ENCODE peak calls at places on chromosomes 16 and 17, in six cellular contexts. One of them, this sample, is unnamed.

GRCh38 chr16:35221482-35222185 is 1762.2 kb downstream of the TP53TG3F start:
- DNase-seq in dorsolateral prefrontal cortex: no peak
- DNase-seq in mammary epithelial cell: no peak
- DNase-seq in glutamatergic neuron: no peak
- DNase-seq in esophagus muscularis mucosa: peak; percentile 89
- DNase-seq in lung: no peak
- DNase-seq in this sample: no peak

GRCh38 chr17:82517230-82517865 is 2.2 kb upstream of the FOXK2 start:
- DNase-seq in mammary epithelial cell: no peak
- DNase-seq in esophagus muscularis mucosa: no peak
- DNase-seq in dorsolateral prefrontal cortex: no peak
- DNase-seq in lung: no peak
- DNase-seq in glutamatergic neuron: no peak
- DNase-seq in this sample: no peak

GRCh38 chr16:79929260-79929977 is 328.9 kb upstream of the MAF start:
- DNase-seq in esophagus muscularis mucosa: no peak
- DNase-seq in glutamatergic neuron: no peak
- DNase-seq in lung: no peak
- DNase-seq in mammary epithelial cell: no peak
- DNase-seq in dorsolateral prefrontal cortex: no peak
- DNase-seq in this sample: no peak

GRCh38 chr17:73748521-73748920 is 104.3 kb upstream of the SDK2 start:
- DNase-seq in mammary epithelial cell: no peak
- DNase-seq in esophagus muscularis mucosa: no peak
- DNase-seq in dorsolateral prefrontal cortex: no peak
- DNase-seq in glutamatergic neuron: no peak
- DNase-seq in lung: no peak
- DNase-seq in this sample: no peak

GRCh38 chr16:87540072-87540976 is 47.5 kb upstream of the ZCCHC14 start:
- DNase-seq in mammary epithelial cell: no peak
- DNase-seq in lung: no peak
- DNase-seq in glutamatergic neuron: no peak
- DNase-seq in esophagus muscularis mucosa: no peak
- DNase-seq in dorsolateral prefrontal cortex: no peak
- DNase-seq in this sample: peak; percentile 40

GRCh38 chr17:57115377-57115776 is 30.3 kb downstream of the AKAP1 start:
- DNase-seq in dorsolateral prefrontal cortex: no peak
- DNase-seq in esophagus muscularis mucosa: no peak
- DNase-seq in lung: no peak
- DNase-seq in mammary epithelial cell: no peak
- DNase-seq in glutamatergic neuron: no peak
- DNase-seq in this sample: no peak

GRCh38 chr16:89581045-89581695 is 5.6 kb downstream of the CPNE7 start:
- DNase-seq in glutamatergic neuron: no peak
- DNase-seq in esophagus muscularis mucosa: no peak
- DNase-seq in dorsolateral prefrontal cortex: no peak
- DNase-seq in lung: no peak
- DNase-seq in mammary epithelial cell: peak; percentile 67
- DNase-seq in this sample: no peak

GRCh38 chr17:179066-179432 is 2.4 kb downstream of the DOC2B start:
- DNase-seq in dorsolateral prefrontal cortex: no peak
- DNase-seq in mammary epithelial cell: no peak
- DNase-seq in esophagus muscularis mucosa: no peak
- DNase-seq in lung: no peak
- DNase-seq in glutamatergic neuron: no peak
- DNase-seq in this sample: no peak

GRCh38 chr17:42034059-42034458 is 14.2 kb downstream of the NKIRAS2 start:
- DNase-seq in glutamatergic neuron: no peak
- DNase-seq in mammary epithelial cell: no peak
- DNase-seq in dorsolateral prefrontal cortex: no peak
- DNase-seq in esophagus muscularis mucosa: no peak
- DNase-seq in lung: no peak
- DNase-seq in this sample: no peak

GRCh38 chr16:79334127-79334526 is 266.4 kb downstream of the MAF start:
- DNase-seq in esophagus muscularis mucosa: no peak
- DNase-seq in dorsolateral prefrontal cortex: no peak
- DNase-seq in lung: no peak
- DNase-seq in mammary epithelial cell: no peak
- DNase-seq in glutamatergic neuron: peak; percentile 44
- DNase-seq in this sample: peak; percentile 27

GRCh38 chr17:17546399-17547185 is 44.9 kb downstream of the PEMT start:
- DNase-seq in esophagus muscularis mucosa: no peak
- DNase-seq in glutamatergic neuron: no peak
- DNase-seq in mammary epithelial cell: no peak
- DNase-seq in lung: no peak
- DNase-seq in dorsolateral prefrontal cortex: no peak
- DNase-seq in this sample: no peak

GRCh38 chr17:80201446-80201845 is 18.7 kb downstream of the SGSH start:
- DNase-seq in lung: no peak
- DNase-seq in glutamatergic neuron: no peak
- DNase-seq in dorsolateral prefrontal cortex: no peak
- DNase-seq in mammary epithelial cell: no peak
- DNase-seq in esophagus muscularis mucosa: no peak
- DNase-seq in this sample: no peak

GRCh38 chr17:80203448-80204092 is 16.6 kb downstream of the SGSH start:
- DNase-seq in mammary epithelial cell: no peak
- DNase-seq in esophagus muscularis mucosa: no peak
- DNase-seq in dorsolateral prefrontal cortex: no peak
- DNase-seq in glutamatergic neuron: no peak
- DNase-seq in lung: no peak
- DNase-seq in this sample: no peak

GRCh38 chr17:80202197-80202596 is 17.9 kb downstream of the SGSH start:
- DNase-seq in mammary epithelial cell: no peak
- DNase-seq in glutamatergic neuron: no peak
- DNase-seq in dorsolateral prefrontal cortex: no peak
- DNase-seq in esophagus muscularis mucosa: no peak
- DNase-seq in lung: no peak
- DNase-seq in this sample: no peak

GRCh38 chr17:80208050-80208449 is 12.1 kb downstream of the SGSH start:
- DNase-seq in dorsolateral prefrontal cortex: no peak
- DNase-seq in mammary epithelial cell: no peak
- DNase-seq in lung: no peak
- DNase-seq in glutamatergic neuron: no peak
- DNase-seq in esophagus muscularis mucosa: no peak
- DNase-seq in this sample: no peak

DNA sequence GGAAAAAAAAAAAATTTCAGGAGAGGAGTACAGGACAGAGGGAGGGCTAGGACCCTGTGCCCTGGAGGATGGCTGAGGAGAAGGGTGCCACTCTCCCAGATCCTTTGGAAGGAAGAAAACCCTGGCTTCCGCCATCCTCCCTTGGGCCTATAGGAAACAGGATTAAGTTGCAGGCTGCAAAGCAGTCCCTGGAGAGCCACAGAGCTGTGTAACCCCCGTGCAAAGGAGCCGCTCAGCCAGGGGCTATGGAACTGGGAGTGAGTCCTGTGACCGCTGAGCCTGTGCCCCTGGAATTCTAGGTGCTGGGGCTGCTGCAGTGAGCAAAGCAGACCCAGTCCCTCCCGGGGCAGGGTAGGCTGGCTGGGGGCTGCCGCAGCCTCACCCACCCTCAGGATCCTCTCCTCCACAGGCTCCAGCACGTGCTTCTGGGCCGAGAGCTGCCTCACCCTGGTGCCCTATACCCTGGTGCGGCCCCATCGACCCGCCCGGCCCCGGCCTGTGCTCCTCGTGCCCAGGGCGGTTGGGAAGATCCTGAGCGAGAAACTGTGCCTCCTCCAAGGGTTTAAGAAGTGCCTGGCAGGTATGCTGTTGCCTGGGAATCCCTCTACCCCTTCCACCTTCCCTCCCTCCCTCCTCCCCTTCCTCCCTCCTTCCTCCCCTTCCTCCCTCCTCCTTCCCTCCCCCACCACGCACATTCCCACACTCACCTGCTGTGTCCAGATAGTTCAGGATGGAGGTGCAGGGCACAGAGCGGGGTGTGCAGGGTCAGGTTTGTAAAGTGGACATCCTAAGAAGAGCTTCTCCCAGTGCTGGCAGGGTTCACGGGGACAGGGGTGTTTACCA is 15.3 kb downstream of the SGSH start:
- DNase-seq in dorsolateral prefrontal cortex: no peak
- DNase-seq in glutamatergic neuron: no peak
- DNase-seq in esophagus muscularis mucosa: no peak
- DNase-seq in lung: no peak
- DNase-seq in mammary epithelial cell: no peak
- DNase-seq in this sample: no peak
- TF ChIP-seq CTCF in dorsolateral prefrontal cortex: no peak
- TF ChIP-seq CTCF in glutamatergic neuron: no peak
- TF ChIP-seq CTCF in esophagus muscularis mucosa: no peak
- TF ChIP-seq CTCF in lung: no peak
- TF ChIP-seq CTCF in mammary epithelial cell: no peak
- TF ChIP-seq CTCF in this sample: no peak

DNA sequence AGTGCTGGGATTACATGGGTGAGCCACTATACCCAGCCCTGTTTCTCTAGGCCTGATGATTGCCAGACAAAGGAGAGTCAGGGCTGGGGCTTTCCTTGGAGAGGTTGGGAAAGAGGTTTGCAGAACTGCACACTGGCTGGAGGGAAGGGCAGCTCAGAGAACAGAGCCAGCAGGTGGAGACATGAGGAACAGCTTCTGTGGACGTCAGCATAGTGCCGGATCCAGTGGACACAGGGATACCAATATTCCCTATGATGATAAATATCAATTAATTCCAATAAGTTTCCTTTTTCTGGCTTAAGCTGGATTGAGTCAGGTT is 43.2 kb upstream of the SCNN1B start:
- DNase-seq in dorsolateral prefrontal cortex: no peak
- DNase-seq in mammary epithelial cell: peak; percentile 61
- DNase-seq in esophagus muscularis mucosa: no peak
- DNase-seq in lung: no peak
- DNase-seq in glutamatergic neuron: no peak
- DNase-seq in this sample: no peak
- TF ChIP-seq CTCF in dorsolateral prefrontal cortex: no peak
- TF ChIP-seq CTCF in mammary epithelial cell: peak; percentile 37
- TF ChIP-seq CTCF in esophagus muscularis mucosa: no peak
- TF ChIP-seq CTCF in lung: no peak
- TF ChIP-seq CTCF in glutamatergic neuron: no peak
- TF ChIP-seq CTCF in this sample: no peak

GRCh38 chr16:1964046-1964505 is 550 bp downstream of the RPS2 start:
- DNase-seq in dorsolateral prefrontal cortex: no peak
- DNase-seq in mammary epithelial cell: peak; percentile 17
- DNase-seq in esophagus muscularis mucosa: no peak
- DNase-seq in glutamatergic neuron: peak; percentile 71
- DNase-seq in lung: no peak
- DNase-seq in this sample: no peak
- TF ChIP-seq CTCF in dorsolateral prefrontal cortex: peak; percentile 9
- TF ChIP-seq CTCF in mammary epithelial cell: peak; percentile 3
- TF ChIP-seq CTCF in esophagus muscularis mucosa: no peak
- TF ChIP-seq CTCF in glutamatergic neuron: no peak
- TF ChIP-seq CTCF in lung: no peak
- TF ChIP-seq CTCF in this sample: no peak

GRCh38 chr17:2365132-2365531 is 27.8 kb downstream of the SGSM2 start:
- DNase-seq in lung: no peak
- DNase-seq in esophagus muscularis mucosa: no peak
- DNase-seq in dorsolateral prefrontal cortex: no peak
- DNase-seq in glutamatergic neuron: no peak
- DNase-seq in mammary epithelial cell: no peak
- DNase-seq in this sample: no peak

GRCh38 chr17:2364132-2365116 is 27.1 kb downstream of the SGSM2 start:
- DNase-seq in lung: no peak
- DNase-seq in mammary epithelial cell: no peak
- DNase-seq in esophagus muscularis mucosa: no peak
- DNase-seq in glutamatergic neuron: no peak
- DNase-seq in dorsolateral prefrontal cortex: no peak
- DNase-seq in this sample: no peak

GRCh38 chr17:2368383-2368782 is 31.1 kb downstream of the SGSM2 start:
- DNase-seq in mammary epithelial cell: no peak
- DNase-seq in dorsolateral prefrontal cortex: no peak
- DNase-seq in esophagus muscularis mucosa: no peak
- DNase-seq in lung: no peak
- DNase-seq in glutamatergic neuron: no peak
- DNase-seq in this sample: no peak

GRCh38 chr17:2369039-2369438 is 31.7 kb downstream of the SGSM2 start:
- DNase-seq in lung: no peak
- DNase-seq in dorsolateral prefrontal cortex: no peak
- DNase-seq in glutamatergic neuron: no peak
- DNase-seq in mammary epithelial cell: no peak
- DNase-seq in esophagus muscularis mucosa: no peak
- DNase-seq in this sample: no peak

DNA sequence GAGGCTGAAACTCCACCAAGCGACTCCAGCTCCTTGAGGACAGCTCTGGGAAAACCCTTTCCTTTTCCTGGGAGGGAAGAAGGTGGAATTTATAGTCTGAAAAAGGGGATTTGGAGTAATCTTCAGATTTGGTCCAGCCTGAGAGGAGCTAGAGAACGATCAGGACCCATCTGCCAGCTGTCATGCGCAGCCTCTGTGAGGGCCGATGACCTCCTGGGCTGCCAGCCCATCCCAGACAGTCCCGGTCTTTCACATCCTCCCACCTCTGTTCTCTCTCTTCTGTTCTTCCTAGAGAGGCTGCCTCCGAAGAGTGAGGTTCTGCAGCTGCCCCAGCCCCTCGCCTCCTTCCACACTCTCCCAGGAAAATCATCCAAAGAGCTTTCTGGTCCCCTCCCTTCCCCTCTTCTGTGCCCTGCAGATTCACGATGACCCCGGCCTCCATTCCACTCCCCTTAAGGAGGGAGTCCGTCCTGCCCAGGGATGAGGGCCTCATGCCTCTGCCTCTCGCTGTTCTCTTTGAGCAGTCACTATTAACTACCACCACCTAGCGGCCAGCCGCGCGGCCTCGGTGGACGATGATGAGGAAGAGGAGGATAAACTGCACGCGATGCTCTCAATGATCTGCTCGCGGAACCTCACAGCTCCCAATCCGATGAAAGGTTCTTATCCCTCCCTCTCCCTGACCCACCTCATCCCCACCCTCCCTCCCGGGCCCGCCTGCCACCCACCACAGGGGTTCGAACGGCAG is 29.6 kb downstream of the SGSM2 start:
- DNase-seq in esophagus muscularis mucosa: no peak
- DNase-seq in glutamatergic neuron: peak; percentile 69
- DNase-seq in mammary epithelial cell: no peak
- DNase-seq in dorsolateral prefrontal cortex: peak; percentile 68
- DNase-seq in lung: no peak
- DNase-seq in this sample: peak; percentile 56
- TF ChIP-seq CTCF in esophagus muscularis mucosa: no peak
- TF ChIP-seq CTCF in glutamatergic neuron: peak; percentile 29
- TF ChIP-seq CTCF in mammary epithelial cell: no peak
- TF ChIP-seq CTCF in dorsolateral prefrontal cortex: no peak
- TF ChIP-seq CTCF in lung: no peak
- TF ChIP-seq CTCF in this sample: peak; percentile 49

GRCh38 chr17:4956493-4957061 is 5.7 kb downstream of the ENO3 start:
- DNase-seq in lung: no peak
- DNase-seq in glutamatergic neuron: no peak
- DNase-seq in mammary epithelial cell: no peak
- DNase-seq in dorsolateral prefrontal cortex: no peak
- DNase-seq in esophagus muscularis mucosa: no peak
- DNase-seq in this sample: no peak
- TF ChIP-seq CTCF in lung: no peak
- TF ChIP-seq CTCF in glutamatergic neuron: no peak
- TF ChIP-seq CTCF in mammary epithelial cell: no peak
- TF ChIP-seq CTCF in dorsolateral prefrontal cortex: no peak
- TF ChIP-seq CTCF in esophagus muscularis mucosa: no peak
- TF ChIP-seq CTCF in this sample: no peak

GRCh38 chr16:59665618-59666220 is 931.6 kb upstream of the GOT2 start:
- DNase-seq in glutamatergic neuron: no peak
- DNase-seq in esophagus muscularis mucosa: no peak
- DNase-seq in mammary epithelial cell: no peak
- DNase-seq in lung: no peak
- DNase-seq in dorsolateral prefrontal cortex: no peak
- DNase-seq in this sample: no peak
- TF ChIP-seq CTCF in glutamatergic neuron: no peak
- TF ChIP-seq CTCF in esophagus muscularis mucosa: no peak
- TF ChIP-seq CTCF in mammary epithelial cell: no peak
- TF ChIP-seq CTCF in lung: no peak
- TF ChIP-seq CTCF in dorsolateral prefrontal cortex: no peak
- TF ChIP-seq CTCF in this sample: no peak

This sample was measured in nephron progenitor cell.